ENCODE peak calls at places on chromosomes 11 and 22, in nine cellular contexts. H is heart right ventricle; C is right lobe of liver; V is tibial nerve; A is CD4-positive, CD25-positive, alpha-beta regulatory T cell; G is testis; N is transverse colon; B is pancreas; S is spleen. E is an unnamed sample.

GRCh38 chr11:1202154-1202775 is 20.6 kb upstream of the MUC5B start:
- DNase-seq in H (peak; percentile 10), C (peak; percentile 20), V (no peak), A (peak; percentile 14), G (no peak), N (peak; percentile 7), B (peak; percentile 55), S (peak; percentile 71), E (no peak)

GRCh38 chr11:6285019-6285418 is 25.4 kb downstream of the CCKBR start:
- DNase-seq in H (no peak), C (no peak), V (no peak), A (no peak), G (no peak), N (no peak), B (no peak), S (no peak), E (no peak)

GRCh38 chr22:19996694-19997384 is 19.8 kb downstream of the ARVCF start:
- DNase-seq in H (peak; percentile 11), C (no peak), V (no peak), A (no peak), G (no peak), N (no peak), B (no peak), S (peak; percentile 56), E (no peak)

GRCh38 chr11:76857776-76858461 is 2.8 kb upstream of the ACER3 start:
- DNase-seq in H (no peak), C (no peak), V (no peak), A (no peak), G (no peak), N (no peak), B (no peak), S (no peak), E (no peak)

GRCh38 chr22:32854351-32854804 is 52.9 kb downstream of the TIMP3 start:
- DNase-seq in H (peak; percentile 44), C (no peak), V (no peak), A (no peak), G (peak; percentile 38), N (no peak), B (no peak), S (no peak), E (no peak)

GRCh38 chr11:66007201-66007634 is 4.6 kb upstream of the CST6 start:
- DNase-seq in H (no peak), C (no peak), V (no peak), A (no peak), G (peak; percentile 48), N (no peak), B (no peak), S (no peak), E (no peak)

GRCh38 chr11:129595043-129595962 is 219.7 kb downstream of the BARX2 start:
- DNase-seq in H (no peak), C (no peak), V (no peak), A (no peak), G (no peak), N (no peak), B (no peak), S (no peak), E (no peak)

GRCh38 chr22:44180706-44181032 is at the start of gene PARVG:
- DNase-seq in H (no peak), C (no peak), V (no peak), A (peak; percentile 76), G (peak; percentile 22), N (peak; percentile 30), B (no peak), S (peak; percentile 70), E (peak; percentile 27)

GRCh38 chr11:58608331-58608730 is 14.1 kb upstream of the CNTF start:
- DNase-seq in H (no peak), C (no peak), V (no peak), A (no peak), G (no peak), N (no peak), B (no peak), S (no peak), E (no peak)

GRCh38 chr11:131851951-131852350 is 481.5 kb downstream of the NTM start:
- DNase-seq in H (no peak), C (no peak), V (no peak), A (no peak), G (peak; percentile 17), N (no peak), B (no peak), S (no peak), E (no peak)

GRCh38 chr11:28009383-28009782 is 98.6 kb downstream of the KIF18A start:
- DNase-seq in H (no peak), C (no peak), V (no peak), A (no peak), G (no peak), N (no peak), B (no peak), S (no peak), E (no peak)

GRCh38 chr11:7020183-7020917 is at the start of the genes NLRP14 and ZNF214:
- DNase-seq in H (peak; percentile 91), C (peak; percentile 93), V (peak; percentile 95), A (no peak), G (peak; percentile 97), N (peak; percentile 94), B (peak; percentile 92), S (no peak), E (peak; percentile 70)

GRCh38 chr11:29452131-29452530 is 564.7 kb downstream of the KCNA4 start:
- DNase-seq in H (no peak), C (no peak), V (no peak), A (no peak), G (no peak), N (no peak), B (no peak), S (no peak), E (no peak)

GRCh38 chr11:12413141-12414055 is 36.0 kb downstream of the PARVA start:
- DNase-seq in H (no peak), C (no peak), V (no peak), A (no peak), G (no peak), N (no peak), B (no peak), S (no peak), E (no peak)

GRCh38 chr22:37927129-37927936 is 21.2 kb downstream of the MICALL1 start:
- DNase-seq in H (no peak), C (no peak), V (no peak), A (no peak), G (no peak), N (no peak), B (no peak), S (no peak), E (no peak)

GRCh38 chr11:32870676-32871075 is 21.9 kb upstream of the QSER1 start:
- DNase-seq in H (peak; percentile 17), C (no peak), V (no peak), A (peak; percentile 51), G (no peak), N (no peak), B (no peak), S (no peak), E (no peak)

GRCh38 chr11:64321026-64321425 is 3.1 kb downstream of the PRDX5 start:
- DNase-seq in H (no peak), C (no peak), V (no peak), A (no peak), G (no peak), N (no peak), B (no peak), S (no peak), E (no peak)

GRCh38 chr11:64320556-64320955 is 2.6 kb downstream of the PRDX5 start:
- DNase-seq in H (no peak), C (no peak), V (no peak), A (no peak), G (no peak), N (no peak), B (no peak), S (no peak), E (no peak)

GRCh38 chr11:64322925-64323260 is 5.0 kb downstream of the PRDX5 start:
- DNase-seq in H (no peak), C (no peak), V (no peak), A (no peak), G (no peak), N (no peak), B (no peak), S (no peak), E (no peak)

GRCh38 chr11:64323373-64323772 is 5.5 kb downstream of the PRDX5 start:
- DNase-seq in H (no peak), C (no peak), V (no peak), A (no peak), G (no peak), N (no peak), B (no peak), S (no peak), E (no peak)

GRCh38 chr11:64321533-64321932 is 3.6 kb downstream of the PRDX5 start:
- DNase-seq in H (no peak), C (no peak), V (no peak), A (no peak), G (no peak), N (peak; percentile 85), B (no peak), S (no peak), E (no peak)
- H3K27ac ChIP-seq in H (no peak overlapping the region), C (no peak overlapping the region), V (no peak overlapping the region), A (no peak overlapping the region), G (peak overlapping the region; percentile 31), N (peak overlapping the region; percentile 95), B (peak overlapping the region; percentile 57), S (no peak overlapping the region), E (no peak overlapping the region)

DNA sequence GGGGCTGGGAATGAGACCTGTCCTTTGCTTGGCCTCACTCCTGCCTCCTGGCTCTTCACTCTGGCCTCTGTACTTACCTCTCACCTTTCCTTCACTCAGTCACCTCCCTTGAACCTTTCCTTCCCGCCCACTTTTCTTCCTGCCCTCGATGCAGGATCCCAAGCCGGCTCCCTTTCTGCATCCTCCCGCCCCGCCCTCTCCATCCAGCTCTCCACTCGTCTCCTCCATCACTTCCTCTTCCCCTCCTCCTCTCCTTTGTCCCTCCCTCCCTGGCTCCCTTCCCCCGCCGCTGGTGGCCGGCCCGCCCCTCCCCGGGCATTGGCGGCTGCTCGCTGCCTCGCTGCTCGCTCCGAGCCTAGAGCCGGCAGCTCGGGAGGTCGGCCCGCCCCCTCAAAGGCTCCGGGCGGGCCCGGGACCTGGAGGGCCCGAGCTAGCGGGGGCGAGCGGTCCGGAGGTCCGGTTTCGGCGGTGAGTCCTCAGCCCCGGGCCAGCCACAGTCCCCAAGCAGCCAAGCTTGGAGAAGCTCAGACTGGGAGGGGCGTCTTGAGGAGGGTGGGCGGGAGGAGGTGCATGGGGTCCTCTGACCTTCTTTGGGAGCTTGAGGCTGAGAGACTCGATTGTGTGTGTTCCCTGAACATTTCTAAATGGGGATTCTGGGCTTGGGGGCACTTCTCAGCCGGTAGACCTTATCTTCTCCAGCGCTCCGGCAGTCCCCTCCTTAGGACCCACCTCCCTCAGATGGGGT is 13.8 kb downstream of the PHLDB1 start:
- DNase-seq in H (peak; percentile 91), C (peak; percentile 73), V (peak; percentile 85), A (peak; percentile 25), G (peak; percentile 91), N (peak; percentile 82), B (peak; percentile 87), S (peak; percentile 87), E (no peak)
- H3K4me1 ChIP-seq in H (peaks cover 99% of the 10 kb centered on the region), C (no peaks in the 10 kb centered on the region), V (peaks cover 64% of the 10 kb centered on the region), A (peaks cover 10% of the 10 kb centered on the region), G (peaks cover 52% of the 10 kb centered on the region), N (peaks cover 44% of the 10 kb centered on the region), B (peaks cover 6% of the 10 kb centered on the region), S (peaks cover 72% of the 10 kb centered on the region), E (peaks cover 8% of the 10 kb centered on the region)

GRCh38 chr11:16151138-16151537 is 205.2 kb downstream of the SOX6 start:
- DNase-seq in H (no peak), C (no peak), V (no peak), A (no peak), G (no peak), N (no peak), B (no peak), S (no peak), E (no peak)
- H3K27ac ChIP-seq in H (no peak overlapping the region), C (no peak overlapping the region), V (no peak overlapping the region), A (no peak overlapping the region), G (no peak overlapping the region), N (no peak overlapping the region), B (no peak overlapping the region), S (no peak overlapping the region), E (no peak overlapping the region)

GRCh38 chr22:36432592-36433317 is 45.0 kb upstream of the MYH9 start:
- DNase-seq in H (no peak), C (no peak), V (no peak), A (no peak), G (no peak), N (no peak), B (no peak), S (no peak), E (no peak)
- H3K4me1 ChIP-seq in H (peaks cover 5% of the 10 kb centered on the region), C (peaks cover 22% of the 10 kb centered on the region), V (peaks cover 8% of the 10 kb centered on the region), A (peaks cover 18% of the 10 kb centered on the region), G (peaks cover 5% of the 10 kb centered on the region), N (peaks cover 46% of the 10 kb centered on the region), B (peaks cover 36% of the 10 kb centered on the region), S (peaks cover 59% of the 10 kb centered on the region), E (peaks cover 11% of the 10 kb centered on the region)